ENCODE peak calls at places on chromosomes 7 and 10, in eight cellular contexts. K, Y, V, R, E, T, W and L are unnamed samples.
A peak's percentile ranks its signal among the peaks of the same experiment; 100 is the strongest.

GRCh38 chr7:29158748-29159147 is 12.4 kb upstream of the CPVL start:
- DNase-seq in V (no peak), W (no peak), K (no peak), E (no peak), Y (no peak), T (no peak), R (no peak), L (no peak)

GRCh38 chr7:115475774-115476407 is 554.0 kb downstream of the MDFIC start:
- DNase-seq in W (no peak), R (no peak), E (no peak), K (no peak), V (peak; percentile 56), T (no peak), Y (peak; percentile 8), L (peak; percentile 28)

GRCh38 chr10:14971867-14972448 is 12.8 kb downstream of the MEIG1 start:
- DNase-seq in T (no peak), R (no peak), V (peak; percentile 61), E (peak; percentile 46), K (no peak), Y (peak; percentile 62), W (peak; percentile 9), L (peak; percentile 76)

GRCh38 chr7:70474639-70475234 is 657.2 kb upstream of the GALNT17 start:
- DNase-seq in V (no peak), R (no peak), W (no peak), E (no peak), Y (no peak), T (no peak), K (no peak), L (no peak)

GRCh38 chr10:110459600-110459999 is 38.1 kb upstream of the DUSP5 start:
- DNase-seq in W (no peak), E (peak; percentile 59), R (no peak), T (no peak), K (no peak), V (no peak), Y (no peak), L (no peak)

GRCh38 chr10:6580279-6581029 is 378 bp upstream of the PRKCQ start:
- DNase-seq in V (peak; percentile 83), K (peak; percentile 87), E (peak; percentile 71), T (peak; percentile 92), W (peak; percentile 33), Y (peak; percentile 83), R (peak; percentile 22), L (peak; percentile 87)

GRCh38 chr10:76647276-76647675 is 990.3 kb downstream of the KCNMA1 start:
- DNase-seq in R (no peak), K (no peak), E (no peak), T (no peak), V (no peak), Y (no peak), W (peak; percentile 40), L (no peak)

GRCh38 chr10:11250304-11250703 is 232.6 kb downstream of the CELF2 start:
- DNase-seq in K (no peak), W (no peak), Y (no peak), E (no peak), V (no peak), T (no peak), R (no peak), L (no peak)

GRCh38 chr10:102596506-102596971 is 47.7 kb upstream of the TRIM8 start:
- DNase-seq in E (peak; percentile 41), K (peak; percentile 43), W (peak; percentile 64), Y (peak; percentile 36), R (peak; percentile 57), V (peak; percentile 81), T (peak; percentile 58), L (peak; percentile 53)

GRCh38 chr7:40057292-40057691 is 77.1 kb downstream of the MPLKIP start:
- DNase-seq in Y (no peak), K (no peak), W (peak; percentile 64), R (no peak), T (no peak), E (no peak), V (no peak), L (no peak)

GRCh38 chr10:97596101-97597055 is 6.9 kb downstream of the C10orf62 start:
- DNase-seq in R (peak; percentile 65), Y (no peak), E (no peak), V (no peak), K (no peak), W (peak; percentile 89), T (no peak), L (no peak)

GRCh38 chr10:124626759-124627380 is 117.3 kb downstream of the FAM53B start:
- DNase-seq in K (peak; percentile 83), W (no peak), R (no peak), V (no peak), T (no peak), Y (peak; percentile 97), E (peak; percentile 79), L (peak; percentile 76)

GRCh38 chr7:77427996-77428603 is 12.0 kb upstream of the GSAP start:
- DNase-seq in Y (peak; percentile 51), T (no peak), W (peak; percentile 73), V (no peak), K (no peak), E (no peak), R (no peak), L (peak; percentile 36)

GRCh38 chr7:40804477-40805215 is 669.8 kb downstream of the SUGCT start:
- DNase-seq in W (peak; percentile 52), T (no peak), R (no peak), Y (no peak), E (no peak), K (no peak), V (no peak), L (no peak)

GRCh38 chr7:1192171-1192676 is 32.2 kb upstream of the ZFAND2A start:
- DNase-seq in W (peak; percentile 82), V (no peak), R (no peak), Y (peak; percentile 46), T (no peak), K (no peak), E (no peak), L (peak; percentile 52)

GRCh38 chr10:110918269-110918632 is 729 bp downstream of the BBIP1 start:
- DNase-seq in R (peak; percentile 93), V (peak; percentile 96), T (peak; percentile 84), E (no peak), W (peak; percentile 92), Y (peak; percentile 92), K (no peak), L (peak; percentile 91)

GRCh38 chr10:44786451-44786850 is 124.7 kb upstream of the TMEM72 start:
- DNase-seq in R (no peak), E (no peak), K (no peak), V (no peak), W (peak; percentile 49), T (no peak), Y (no peak), L (no peak)

GRCh38 chr7:91628742-91629141 is 251.8 kb downstream of the MTERF1 start:
- DNase-seq in E (no peak), W (peak; percentile 40), V (no peak), Y (no peak), K (no peak), T (no peak), R (no peak), L (no peak)
- TF ChIP-seq CTCF in E (no peak), W (no peak), V (no peak), Y (no peak), K (no peak), T (no peak), R (no peak), L (no peak)

DNA sequence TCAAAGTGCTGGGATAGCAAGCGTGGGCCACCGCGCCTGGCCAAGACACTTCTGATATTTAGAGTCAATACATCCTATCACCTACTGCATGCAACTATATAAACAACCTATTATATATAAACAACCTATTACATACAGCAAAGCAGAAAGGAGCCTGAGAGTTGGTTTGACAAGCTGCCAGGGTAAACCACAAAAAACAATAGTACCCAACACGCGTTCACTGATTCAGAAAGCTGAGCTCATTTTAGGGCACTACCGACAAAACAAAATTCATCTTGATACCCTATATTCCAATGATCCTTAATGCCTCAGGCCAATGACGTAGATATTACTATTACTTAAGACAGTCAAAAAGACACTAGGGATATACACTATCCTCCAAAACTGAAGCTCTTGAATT is 16.2 kb downstream of the MALSU1 start:
- DNase-seq in T (no peak), Y (no peak), V (no peak), E (no peak), W (peak; percentile 46), R (no peak), K (no peak), L (no peak)
- TF ChIP-seq CTCF in T (no peak), Y (no peak), V (no peak), E (no peak), W (no peak), R (no peak), K (no peak), L (no peak)

GRCh38 chr7:20283997-20284396 is 46.7 kb upstream of the ITGB8 start:
- DNase-seq in T (no peak), R (no peak), W (no peak), Y (no peak), V (no peak), K (no peak), E (peak; percentile 82), L (no peak)

GRCh38 chr7:20283385-20283784 is 47.3 kb upstream of the ITGB8 start:
- DNase-seq in Y (no peak), R (no peak), V (no peak), E (no peak), T (no peak), K (no peak), W (no peak), L (no peak)

GRCh38 chr7:20282960-20283359 is 47.7 kb upstream of the ITGB8 start:
- DNase-seq in T (no peak), R (no peak), V (no peak), W (no peak), K (no peak), Y (no peak), E (no peak), L (no peak)

GRCh38 chr7:20287317-20287716 is 43.4 kb upstream of the ITGB8 start:
- DNase-seq in E (peak; percentile 28), W (no peak), K (no peak), R (no peak), Y (no peak), V (no peak), T (no peak), L (no peak)

GRCh38 chr7:20284398-20285143 is 46.1 kb upstream of the ITGB8 start:
- DNase-seq in V (no peak), K (no peak), W (peak; percentile 20), R (no peak), E (peak; percentile 42), Y (no peak), T (no peak), L (no peak)
- TF ChIP-seq CTCF in V (no peak), K (peak; percentile 49), W (no peak), R (no peak), E (no peak), Y (no peak), T (no peak), L (no peak)

DNA sequence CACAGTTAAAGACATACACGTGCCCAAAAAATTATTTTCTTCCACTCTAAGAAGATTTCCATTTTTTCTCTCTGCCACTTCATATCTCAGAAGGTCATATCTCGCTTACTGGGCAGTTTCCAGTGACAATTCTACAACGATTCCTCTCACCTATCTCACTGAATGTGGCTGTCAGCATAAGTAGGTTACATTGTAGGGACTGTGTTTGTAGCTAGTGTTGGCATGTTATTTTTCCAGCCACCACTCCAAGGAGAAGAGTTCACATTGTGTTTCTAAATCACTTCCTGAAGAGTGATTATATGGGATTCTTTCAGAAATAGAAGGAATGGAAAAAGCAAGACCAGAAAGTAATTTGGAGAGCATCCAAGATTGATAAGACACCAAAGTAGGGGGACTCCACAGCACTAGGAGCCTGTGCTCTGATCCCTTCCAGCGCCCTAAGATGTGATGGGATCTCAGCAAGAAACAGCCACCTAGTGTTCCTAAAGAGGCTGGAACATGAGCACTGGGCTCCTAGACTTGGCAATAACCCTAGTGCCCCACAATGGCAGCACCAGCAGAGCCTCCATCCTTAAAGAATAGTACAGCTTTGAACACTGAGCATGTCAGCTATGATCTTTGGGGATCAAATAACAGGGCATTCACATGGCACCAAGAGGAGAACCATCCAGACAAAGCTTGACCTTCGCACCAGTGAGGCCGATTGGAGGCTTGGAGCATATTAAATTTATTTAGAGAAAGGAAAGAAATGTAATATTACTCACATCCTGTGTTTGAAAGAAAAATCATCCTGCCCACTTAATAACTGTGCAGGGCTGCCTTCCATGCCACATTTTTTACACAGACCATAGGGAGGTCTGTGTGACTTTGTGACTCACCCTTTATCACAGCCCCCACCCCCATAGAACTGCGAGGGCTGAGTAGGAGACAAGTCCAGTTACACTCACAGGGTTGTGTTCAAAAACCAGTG is 51.8 kb downstream of the CAV1 start:
- DNase-seq in T (no peak), Y (no peak), E (no peak), W (peak; percentile 98), V (no peak), K (no peak), R (no peak), L (peak; percentile 73)
- TF ChIP-seq CTCF in T (no peak), Y (no peak), E (no peak), W (peak; percentile 9), V (no peak), K (no peak), R (no peak), L (no peak)